ENCODE peak calls at places on chromosomes 4 and X, in eight cellular contexts. Q, M, P, H, X, B, Z and Y are unnamed samples.

GRCh38 chr4:2040391-2041233 is 18.5 kb upstream of the NAT8L start:
- DNase-seq in Q (peak; percentile 70), M (no peak), P (peak; percentile 78), H (no peak), X (no peak), B (peak; percentile 75), Z (no peak), Y (peak; percentile 63)

GRCh38 chr4:98448923-98449322 is 187.7 kb downstream of the RAP1GDS1 start:
- DNase-seq in Q (no peak), M (no peak), P (peak; percentile 87), H (no peak), X (no peak), B (no peak), Z (no peak), Y (no peak)

GRCh38 chrX:107429090-107429489 is 20.4 kb upstream of the FRMPD3 start:
- DNase-seq in Q (peak; percentile 42), M (no peak), P (no peak), H (no peak), X (no peak), B (no peak), Z (no peak), Y (no peak)

GRCh38 chrX:46673596-46673995 is 85.3 kb downstream of the SLC9A7 start:
- DNase-seq in Q (no peak), M (no peak), P (no peak), H (no peak), X (no peak), B (no peak), Z (no peak), Y (no peak)

GRCh38 chr4:101400096-101400495 is 52.8 kb upstream of the PPP3CA start:
- DNase-seq in Q (no peak), M (no peak), P (no peak), H (no peak), X (no peak), B (no peak), Z (no peak), Y (no peak)

GRCh38 chr4:5710065-5710961 is 688 bp upstream of the EVC start:
- DNase-seq in Q (peak; percentile 59), M (no peak), P (no peak), H (peak; percentile 44), X (no peak), B (peak; percentile 75), Z (no peak), Y (no peak)

GRCh38 chr4:5561286-5561685 is 147.1 kb downstream of the EVC2 start:
- DNase-seq in Q (no peak), M (no peak), P (no peak), H (no peak), X (no peak), B (no peak), Z (no peak), Y (no peak)

GRCh38 chr4:7324651-7325121 is 110.0 kb downstream of the PSAPL1 start:
- DNase-seq in Q (peak; percentile 25), M (no peak), P (peak; percentile 70), H (no peak), X (no peak), B (peak; percentile 59), Z (no peak), Y (no peak)

GRCh38 chrX:117973175-117974075 is 143.2 kb downstream of the KLHL13 start:
- DNase-seq in Q (no peak), M (no peak), P (no peak), H (no peak), X (no peak), B (peak; percentile 30), Z (no peak), Y (no peak)

GRCh38 chrX:133005038-133005437 is 46.6 kb upstream of the HS6ST2 start:
- DNase-seq in Q (peak; percentile 29), M (no peak), P (no peak), H (peak; percentile 3), X (peak; percentile 2), B (peak; percentile 39), Z (no peak), Y (no peak)

GRCh38 chr4:158856852-158857251 is 88.0 kb downstream of the FNIP2 start:
- DNase-seq in Q (peak; percentile 48), M (no peak), P (no peak), H (peak; percentile 70), X (no peak), B (peak; percentile 44), Z (no peak), Y (no peak)

GRCh38 chrX:154800508-154801207 is 4.6 kb downstream of the MPP1 start:
- DNase-seq in Q (no peak), M (no peak), P (no peak), H (peak; percentile 21), X (no peak), B (no peak), Z (no peak), Y (no peak)

GRCh38 chrX:140672840-140673731 is 36.5 kb upstream of the LINC00632 start:
- DNase-seq in Q (no peak), M (no peak), P (no peak), H (no peak), X (no peak), B (no peak), Z (no peak), Y (no peak)

GRCh38 chr4:39043058-39043696 is 11.0 kb upstream of the TMEM156 start:
- DNase-seq in Q (no peak), M (no peak), P (no peak), H (no peak), X (no peak), B (no peak), Z (no peak), Y (no peak)

GRCh38 chrX:131792356-131792749 is 230.7 kb upstream of the STK26 start:
- DNase-seq in Q (no peak), M (peak; percentile 93), P (peak; percentile 91), H (no peak), X (peak; percentile 99), B (peak; percentile 63), Z (peak; percentile 96), Y (peak; percentile 92)

GRCh38 chr4:24273148-24273547 is 311.2 kb downstream of the DHX15 start:
- DNase-seq in Q (no peak), M (no peak), P (no peak), H (no peak), X (no peak), B (no peak), Z (no peak), Y (no peak)

GRCh38 chr4:145881991-145882390 is 56.6 kb downstream of the ZNF827 start:
- DNase-seq in Q (no peak), M (peak; percentile 88), P (no peak), H (no peak), X (no peak), B (no peak), Z (no peak), Y (no peak)

GRCh38 chrX:119636419-119636818 is 30.2 kb upstream of the NKRF start:
- DNase-seq in Q (no peak), M (no peak), P (peak; percentile 83), H (no peak), X (no peak), B (no peak), Z (no peak), Y (no peak)

GRCh38 chr4:140092094-140092820 is 61.7 kb downstream of the MAML3 start:
- DNase-seq in Q (peak; percentile 78), M (peak; percentile 43), P (peak; percentile 77), H (peak; percentile 55), X (no peak), B (peak; percentile 74), Z (no peak), Y (no peak)

GRCh38 chr4:4583606-4584005 is 41.8 kb upstream of the STX18 start:
- DNase-seq in Q (no peak), M (no peak), P (no peak), H (no peak), X (no peak), B (no peak), Z (no peak), Y (no peak)

GRCh38 chrX:71253253-71254091 is 468 bp downstream of the ZMYM3 start:
- DNase-seq in Q (peak; percentile 55), M (peak; percentile 39), P (peak; percentile 81), H (peak; percentile 58), X (no peak), B (peak; percentile 84), Z (no peak), Y (peak; percentile 75)

DNA sequence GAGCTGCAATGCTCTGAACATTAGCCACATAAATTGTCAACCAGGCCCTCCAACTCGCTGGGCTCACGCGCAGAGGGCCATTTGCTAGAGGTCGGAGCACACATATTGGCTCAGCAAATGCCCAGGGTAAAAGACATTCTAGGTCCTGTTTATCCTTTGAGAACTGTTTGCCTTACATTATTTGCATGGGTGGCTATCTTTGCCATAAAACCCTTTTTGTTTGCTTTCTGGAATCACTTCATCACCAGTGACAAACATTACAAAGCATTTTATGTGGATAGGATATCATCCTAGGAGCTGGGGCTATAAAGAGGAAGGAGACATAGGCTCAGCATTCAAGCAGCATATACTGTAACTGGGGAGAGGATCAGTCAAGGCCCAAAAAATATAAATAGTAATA is 149.2 kb upstream of the RAI2 start:
- DNase-seq in Q (no peak), M (no peak), P (no peak), H (no peak), X (no peak), B (no peak), Z (no peak), Y (no peak)
- TF ChIP-seq POLR2AphosphoS5 in Q (no peak), M (no peak), P (no peak), H (no peak), X (no peak), B (no peak), Z (no peak), Y (no peak)

GRCh38 chr4:41747230-41748055 is 1.1 kb downstream of the PHOX2B start:
- DNase-seq in Q (peak; percentile 56), M (no peak), P (no peak), H (no peak), X (no peak), B (peak; percentile 51), Z (no peak), Y (no peak)

GRCh38 chr4:41749650-41750049 is 1.1 kb upstream of the PHOX2B start:
- DNase-seq in Q (no peak), M (no peak), P (no peak), H (no peak), X (no peak), B (no peak), Z (no peak), Y (no peak)

GRCh38 chr4:41748074-41748787 is at the start of gene PHOX2B:
- DNase-seq in Q (peak; percentile 27), M (no peak), P (no peak), H (no peak), X (no peak), B (peak; percentile 70), Z (no peak), Y (no peak)

GRCh38 chr4:41750158-41750623 is 1.7 kb upstream of the PHOX2B start:
- DNase-seq in Q (peak; percentile 21), M (no peak), P (no peak), H (no peak), X (no peak), B (no peak), Z (no peak), Y (no peak)

GRCh38 chr4:41748788-41749445 is 392 bp upstream of the PHOX2B start:
- DNase-seq in Q (peak; percentile 51), M (no peak), P (no peak), H (no peak), X (no peak), B (peak; percentile 79), Z (no peak), Y (no peak)
- H3K27me3 ChIP-seq in Q (peaks cover 100% of the 10 kb centered on the region), M (peaks cover 96% of the 10 kb centered on the region), P (peaks cover 99% of the 10 kb centered on the region), H (peaks cover 99% of the 10 kb centered on the region), X (peaks cover 5% of the 10 kb centered on the region), B (peaks cover 83% of the 10 kb centered on the region), Z (peaks cover 99% of the 10 kb centered on the region), Y (peaks cover 97% of the 10 kb centered on the region)

GRCh38 chrX:56113785-56114436 is 118.2 kb upstream of the KLF8 start:
- DNase-seq in Q (peak; percentile 44), M (no peak), P (peak; percentile 42), H (no peak), X (no peak), B (no peak), Z (no peak), Y (no peak)
- H3K4me3 ChIP-seq in Q (no peak overlapping the region), M (no peak overlapping the region), P (no peak overlapping the region), H (no peak overlapping the region), X (no peak overlapping the region), B (no peak overlapping the region), Z (no peak overlapping the region), Y (no peak overlapping the region)

GRCh38 chrX:13662537-13662841 is 9.5 kb downstream of the TCEANC start:
- DNase-seq in Q (no peak), M (no peak), P (no peak), H (no peak), X (no peak), B (no peak), Z (no peak), Y (no peak)
- TF ChIP-seq POLR2AphosphoS5 in Q (no peak), M (no peak), P (no peak), H (no peak), X (no peak), B (no peak), Z (peak; percentile 79), Y (no peak)